ENCODE peak calls at places on chromosomes 13 and 19, in eight cellular contexts. M, U, A, P, E, B, Y and G are unnamed samples.

GRCh38 chr19:47240996-47241918 is 10.3 kb upstream of the BBC3 start:
- DNase-seq in M (peak), U (no peak), A (peak), P (peak), E (peak), B (peak), Y (peak), G (peak)

GRCh38 chr13:52195052-52195837 is 35.8 kb upstream of the NEK3 start:
- DNase-seq in M (peak), U (peak), A (peak), P (peak), E (peak), B (peak), Y (peak), G (peak)

GRCh38 chr13:98576215-98576945 is 527 bp downstream of the STK24 start:
- DNase-seq in M (peak), U (peak), A (peak), P (peak), E (peak), B (no peak), Y (peak), G (peak)

GRCh38 chr19:43784981-43785808 is 4.4 kb upstream of the KCNN4 start:
- DNase-seq in M (peak), U (no peak), A (no peak), P (peak), E (peak), B (no peak), Y (peak), G (peak)

GRCh38 chr19:14248578-14249011 is 42.6 kb upstream of the ADGRL1 start:
- DNase-seq in M (peak), U (no peak), A (peak), P (no peak), E (no peak), B (no peak), Y (peak), G (peak)

GRCh38 chr13:76812206-76812882 is 73.9 kb downstream of the KCTD12 start:
- DNase-seq in M (peak), U (no peak), A (peak), P (no peak), E (no peak), B (no peak), Y (no peak), G (no peak)

GRCh38 chr19:6516018-6516658 is 14.0 kb upstream of the TUBB4A start:
- DNase-seq in M (peak), U (peak), A (peak), P (peak), E (peak), B (peak), Y (peak), G (peak)

GRCh38 chr13:27064252-27064995 is 107.2 kb downstream of the USP12 start:
- DNase-seq in M (no peak), U (no peak), A (no peak), P (no peak), E (no peak), B (no peak), Y (no peak), G (no peak)

GRCh38 chr13:19069684-19070397 is 111.8 kb downstream of the TUBA3C start:
- DNase-seq in M (no peak), U (no peak), A (no peak), P (no peak), E (no peak), B (no peak), Y (no peak), G (no peak)

GRCh38 chr13:40682449-40683240 is 16.2 kb upstream of the FOXO1 start:
- DNase-seq in M (peak), U (no peak), A (no peak), P (no peak), E (no peak), B (no peak), Y (no peak), G (no peak)
- TF ChIP-seq CTCF in M (peak), U (peak), A (peak), P (peak), E (peak), B (no peak), Y (peak), G (peak)

GRCh38 chr13:47798906-47799305 is 202.2 kb downstream of the SUCLA2 start:
- DNase-seq in M (peak), U (no peak), A (no peak), P (no peak), E (peak), B (no peak), Y (no peak), G (no peak)
- TF ChIP-seq CTCF in M (peak), U (no peak), A (peak), P (no peak), E (peak), B (no peak), Y (no peak), G (no peak)

GRCh38 chr13:113209880-113210421 is 538 bp downstream of the CUL4A start:
- DNase-seq in M (peak), U (peak), A (peak), P (peak), E (peak), B (no peak), Y (peak), G (peak)
- TF ChIP-seq CTCF in M (no peak), U (no peak), A (no peak), P (no peak), E (no peak), B (no peak), Y (no peak), G (no peak)

DNA sequence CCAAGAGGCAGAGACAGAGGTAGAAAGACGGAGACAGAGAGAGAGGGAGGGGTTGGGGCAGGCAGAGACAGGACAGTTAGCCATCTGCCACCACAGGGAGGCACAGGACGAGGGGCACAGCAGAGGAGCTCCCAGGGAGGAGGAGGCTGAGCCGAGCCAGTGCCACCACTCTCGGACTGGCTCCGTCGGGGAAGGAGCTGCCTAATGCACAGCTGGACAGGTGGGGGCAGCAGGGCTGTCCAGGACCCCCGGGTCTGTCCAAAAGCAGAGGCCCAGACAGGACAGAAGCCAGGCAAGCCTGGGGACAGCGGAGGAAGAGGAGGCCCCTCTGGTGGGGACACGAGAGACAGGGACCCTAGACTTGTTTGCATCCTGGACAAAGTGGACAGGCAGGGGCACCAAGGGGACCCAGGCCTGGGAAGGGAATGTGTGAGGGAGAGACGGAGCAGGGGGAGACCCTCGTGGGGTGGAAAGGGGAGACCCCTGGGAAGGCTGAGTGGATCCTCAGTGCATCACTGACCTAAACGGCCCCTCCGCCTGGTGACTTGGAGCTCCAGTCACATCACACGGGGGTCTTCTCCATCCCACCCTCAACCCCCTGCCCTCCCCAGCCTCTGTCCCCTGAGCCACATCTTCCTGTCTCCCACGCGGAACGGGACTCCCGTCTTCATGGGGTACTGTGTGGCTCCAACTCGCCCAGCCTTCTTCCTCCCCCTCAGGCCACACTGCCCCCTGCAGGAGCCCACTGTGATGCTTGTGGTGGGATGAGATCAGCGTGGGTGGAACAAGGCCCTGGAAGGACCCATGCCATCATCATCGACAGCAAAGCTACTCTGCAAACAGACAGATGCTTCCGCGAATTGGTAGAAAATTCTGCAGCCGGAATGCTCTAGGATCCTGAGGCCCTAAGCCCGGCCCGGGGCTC is 889 bp downstream of the F10 start:
- DNase-seq in M (no peak), U (peak), A (no peak), P (no peak), E (no peak), B (no peak), Y (no peak), G (peak)
- TF ChIP-seq CTCF in M (no peak), U (no peak), A (no peak), P (no peak), E (no peak), B (no peak), Y (no peak), G (no peak)

GRCh38 chr13:30796132-30796832 is 60.9 kb downstream of the ALOX5AP start:
- DNase-seq in M (peak), U (no peak), A (no peak), P (no peak), E (peak), B (no peak), Y (peak), G (no peak)

GRCh38 chr13:30791354-30791921 is 56.1 kb downstream of the ALOX5AP start:
- DNase-seq in M (peak), U (no peak), A (peak), P (no peak), E (no peak), B (no peak), Y (no peak), G (no peak)

GRCh38 chr13:30789360-30789862 is 54.1 kb downstream of the ALOX5AP start:
- DNase-seq in M (no peak), U (no peak), A (no peak), P (no peak), E (no peak), B (no peak), Y (no peak), G (no peak)

GRCh38 chr13:30790592-30790991 is 55.2 kb downstream of the ALOX5AP start:
- DNase-seq in M (no peak), U (no peak), A (no peak), P (no peak), E (no peak), B (no peak), Y (no peak), G (no peak)

DNA sequence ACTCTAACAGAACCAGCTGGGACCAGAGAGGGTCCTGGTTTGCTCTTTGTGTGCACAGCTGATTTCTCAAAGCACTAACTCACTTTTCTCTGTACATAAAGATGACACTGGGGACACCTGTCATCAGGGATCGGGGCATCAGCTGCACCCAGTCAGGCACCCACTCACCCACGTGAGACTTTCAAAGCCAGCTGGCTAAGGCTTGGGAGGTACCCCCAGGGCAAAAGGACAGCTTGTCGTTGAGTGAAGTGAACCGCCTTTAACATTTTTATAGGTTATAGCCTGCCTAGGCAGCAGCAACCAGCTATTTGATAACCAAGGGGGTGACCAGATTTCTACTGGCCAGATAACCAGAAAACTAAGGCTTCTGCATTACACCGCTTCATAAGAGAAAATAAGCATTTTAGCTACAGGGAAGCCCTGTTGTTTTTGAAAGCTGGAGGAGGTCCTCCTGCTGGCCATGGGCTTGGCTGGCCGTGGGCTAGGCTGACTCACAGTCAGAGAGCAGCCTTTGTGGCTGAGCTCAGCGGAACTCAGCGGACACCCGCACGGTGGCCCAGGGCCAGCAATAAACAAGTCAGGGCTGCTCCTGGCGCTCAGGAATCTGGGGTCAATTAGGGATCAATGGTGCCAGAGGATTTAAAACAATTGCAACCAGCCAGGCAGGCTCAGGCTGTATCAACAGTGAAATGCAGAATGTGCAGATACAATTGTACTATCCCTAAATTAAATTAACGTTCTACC is 57.1 kb downstream of the ALOX5AP start:
- DNase-seq in M (peak), U (no peak), A (peak), P (peak), E (peak), B (no peak), Y (peak), G (no peak)
- TF ChIP-seq CTCF in M (peak), U (no peak), A (peak), P (peak), E (peak), B (no peak), Y (peak), G (no peak)